ENCODE peak calls at places on chromosomes 13 and 19, in four cellular contexts. U is K562, P is GM12891, X is GM12878. Z is an unnamed sample.
A peak's percentile ranks its signal among the peaks of the same experiment; 100 is the strongest.

GRCh38 chr13:36533806-36534205 is 101.5 kb downstream of the CCNA1 start:
- DNase-seq in U (no peak), X (no peak), P (no peak), Z (no peak)

GRCh38 chr19:16330811-16331690 is 6.4 kb downstream of the KLF2 start:
- DNase-seq in X (no peak), P (no peak), U (no peak), Z (no peak)

GRCh38 chr13:74064805-74065204 is 69.4 kb downstream of the KLF12 start:
- DNase-seq in X (no peak), U (no peak), P (no peak), Z (no peak)

GRCh38 chr13:78610381-78610883 is 7.1 kb upstream of the POU4F1 start:
- DNase-seq in X (no peak), P (no peak), U (no peak), Z (no peak)

GRCh38 chr13:111326621-111326965 is 6.2 kb downstream of the TEX29 start:
- DNase-seq in P (no peak), X (no peak), U (no peak), Z (no peak)

GRCh38 chr19:533485-534058 is 2.0 kb downstream of the CDC34 start:
- DNase-seq in U (no peak), X (no peak), P (no peak), Z (no peak)

GRCh38 chr13:101829484-101829883 is 377.0 kb downstream of the ITGBL1 start:
- DNase-seq in U (no peak), X (no peak), P (no peak), Z (no peak)

GRCh38 chr13:102580552-102581169 is 16.1 kb upstream of the TPP2 start:
- DNase-seq in X (no peak), U (peak; percentile 27), P (no peak), Z (no peak)

GRCh38 chr13:99834246-99834645 is 137.3 kb downstream of the ZIC5 start:
- DNase-seq in X (no peak), U (no peak), P (no peak), Z (no peak)

GRCh38 chr13:98879965-98880364 is 97.9 kb downstream of the DOCK9 start:
- DNase-seq in X (no peak), P (no peak), U (no peak), Z (no peak)

GRCh38 chr19:12800873-12801465 is 631 bp downstream of the PRDX2 start:
- DNase-seq in P (no peak), X (no peak), U (peak; percentile 40), Z (no peak)

GRCh38 chr13:114078501-114079451 is 53.6 kb downstream of the RASA3 start:
- DNase-seq in U (no peak), X (no peak), P (no peak), Z (no peak)
- TF ChIP-seq SPI1 in U (no peak), X (no peak), P (no peak), Z (no peak)

GRCh38 chr13:29591310-29591709 is 4.2 kb downstream of the SLC7A1 start:
- DNase-seq in P (no peak), U (no peak), X (no peak), Z (no peak)

GRCh38 chr13:29589967-29590366 is 5.5 kb downstream of the SLC7A1 start:
- DNase-seq in P (no peak), U (no peak), X (no peak), Z (no peak)

GRCh38 chr13:29589234-29589633 is 6.3 kb downstream of the SLC7A1 start:
- DNase-seq in U (no peak), P (no peak), X (no peak), Z (no peak)

GRCh38 chr13:29583073-29583785 is 12.3 kb downstream of the SLC7A1 start:
- DNase-seq in P (no peak), U (peak; percentile 38), X (no peak), Z (no peak)

DNA sequence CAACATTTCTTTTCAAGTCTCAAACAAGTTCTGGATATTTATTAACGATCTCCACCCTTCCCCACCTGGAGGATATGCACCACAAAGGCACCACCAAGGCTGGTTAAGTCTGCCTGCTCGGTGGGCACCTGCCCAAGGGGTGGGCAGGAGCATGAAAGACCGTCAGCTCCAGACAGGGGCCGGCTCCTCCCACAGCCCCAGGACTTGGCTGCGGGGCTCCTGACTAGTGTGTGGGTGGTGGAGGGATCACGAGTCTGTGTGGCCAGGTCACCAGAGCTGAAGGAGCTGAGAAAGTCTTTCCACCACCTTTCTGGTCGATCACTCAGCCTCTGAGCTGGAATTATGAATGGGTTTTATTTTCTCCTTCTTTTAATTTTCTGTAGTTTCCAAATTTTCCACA is 7.8 kb downstream of the SLC7A1 start:
- DNase-seq in X (no peak), U (no peak), P (no peak), Z (no peak)
- TF ChIP-seq SPI1 in X (no peak), U (no peak), P (no peak), Z (no peak)

DNA sequence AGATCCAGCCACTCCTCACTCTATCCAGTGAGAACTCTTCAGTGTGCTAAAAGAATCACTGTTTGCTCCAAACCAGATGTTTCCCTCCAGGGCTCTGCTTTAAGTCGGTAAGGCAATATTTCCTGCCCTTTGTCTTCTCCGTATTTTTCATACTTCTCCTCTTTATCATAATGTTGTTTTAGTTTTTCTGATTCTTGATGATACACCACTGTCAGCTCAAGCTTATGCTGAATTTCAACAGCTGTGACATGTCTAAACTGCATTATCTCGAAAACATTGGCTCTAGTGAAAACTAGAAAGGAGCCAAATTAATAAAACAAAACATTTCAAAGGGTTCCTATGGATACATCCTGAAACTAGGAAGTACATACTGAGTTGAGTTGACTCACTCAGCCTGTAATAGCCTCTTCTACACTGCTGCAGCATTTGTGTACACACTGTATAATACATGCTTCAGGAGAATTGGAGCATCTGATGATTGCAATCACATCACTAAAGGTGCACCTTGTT is 39.8 kb downstream of the GPR180 start:
- DNase-seq in X (no peak), U (no peak), P (no peak), Z (no peak)
- TF ChIP-seq SPI1 in X (no peak), U (no peak), P (no peak), Z (no peak)

GRCh38 chr19:39363909-39364457 is 21.8 kb downstream of the SAMD4B start:
- DNase-seq in P (no peak), X (no peak), U (no peak), Z (no peak)
- TF ChIP-seq SPI1 in P (no peak), X (no peak), U (no peak), Z (no peak)

DNA sequence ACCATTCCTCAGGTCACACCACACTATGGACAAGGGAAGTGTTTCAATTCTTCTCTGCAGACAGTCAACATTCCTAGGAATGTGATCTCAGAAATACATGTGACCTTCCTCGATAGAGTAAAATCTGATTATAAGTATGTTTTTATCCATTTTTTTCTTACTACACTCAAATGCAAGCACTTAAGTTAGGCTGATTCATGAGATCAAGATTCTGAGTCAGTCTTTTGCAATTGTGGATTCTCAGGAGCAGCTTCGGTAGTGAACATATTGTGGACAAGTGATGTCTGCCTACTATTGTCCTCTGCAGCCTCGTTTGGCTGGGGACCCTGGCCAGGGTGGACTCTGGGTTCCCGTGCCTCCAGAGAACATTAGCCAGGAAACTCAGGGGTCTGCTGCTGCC is 3.2 kb downstream of the SERPINE3 start:
- DNase-seq in X (no peak), U (no peak), P (no peak), Z (no peak)
- TF ChIP-seq SPI1 in X (no peak), U (no peak), P (no peak), Z (no peak)

DNA sequence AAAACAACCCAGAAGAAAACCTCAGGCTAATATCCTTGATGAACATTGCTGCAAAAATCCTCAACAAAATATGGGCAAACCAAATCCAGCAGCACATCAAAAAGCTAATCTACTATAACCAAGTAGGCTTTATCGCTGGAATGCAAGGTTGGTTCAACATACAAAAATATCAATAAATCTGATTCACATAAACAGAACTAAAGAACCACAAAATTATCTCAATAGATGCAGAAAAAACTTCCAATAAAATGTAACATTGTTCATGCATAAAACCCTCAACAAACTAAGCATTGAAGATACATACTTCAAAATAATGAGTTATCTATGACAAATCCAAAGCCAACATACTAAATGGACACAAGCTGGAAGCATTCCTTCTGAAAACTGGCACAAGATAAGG is 8.8 kb downstream of the ZNF724 start:
- DNase-seq in U (no peak), P (no peak), X (no peak), Z (no peak)
- TF ChIP-seq SPI1 in U (no peak), P (no peak), X (no peak), Z (no peak)

GRCh38 chr13:24922390-24923304 is 158.7 kb downstream of the RNF17 start:
- DNase-seq in P (peak; percentile 77), U (peak; percentile 84), X (peak; percentile 89), Z (peak; percentile 99)

GRCh38 chr13:24921881-24922280 is 157.9 kb downstream of the RNF17 start:
- DNase-seq in U (no peak), P (no peak), X (no peak), Z (no peak)

GRCh38 chr13:24925318-24926231 is 161.6 kb downstream of the RNF17 start:
- DNase-seq in P (no peak), U (no peak), X (no peak), Z (no peak)

GRCh38 chr13:24921003-24921402 is 157.0 kb downstream of the RNF17 start:
- DNase-seq in X (no peak), P (no peak), U (peak; percentile 8), Z (no peak)

DNA sequence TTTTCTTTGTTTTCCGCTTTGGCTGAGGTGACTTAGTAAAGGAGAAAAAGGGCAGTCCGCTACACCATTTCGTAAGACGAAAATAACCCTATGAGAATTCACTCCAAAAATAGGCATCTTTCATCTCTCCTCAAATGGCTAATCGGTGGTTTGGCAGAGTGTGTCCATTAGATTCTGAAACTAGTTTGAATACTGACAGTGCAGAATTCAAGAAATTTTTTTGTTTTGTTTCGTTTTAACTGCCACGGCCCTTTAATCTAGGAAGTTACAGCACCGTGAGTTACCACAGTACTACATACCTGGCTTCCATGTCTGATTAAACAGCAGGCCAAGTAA is 159.3 kb downstream of the RNF17 start:
- DNase-seq in P (peak; percentile 20), U (peak; percentile 13), X (peak; percentile 93), Z (no peak)
- TF ChIP-seq SPI1 in P (no peak), U (no peak), X (no peak), Z (no peak)

Z was measured in HL-60.